ENCODE peak calls at places on chromosomes 1 and 21, in five cellular contexts. L is colonic mucosa, E is hepatocyte, M is stomach, R is MM.1S. Q is an unnamed sample. For H3K4me1, the result is how much of the 10 kb centered on the place peaks cover.

GRCh38 chr1:27341525-27342252 is at the start of gene SYTL1:
- DNase-seq in L (peak), E (peak), R (peak), M (peak), Q (peak)

GRCh38 chr1:18495635-18496034 is 14.9 kb downstream of the KLHDC7A start:
- DNase-seq in M (no peak), E (no peak), L (no peak), R (no peak), Q (no peak)

GRCh38 chr1:226973898-226974543 is 33.9 kb downstream of the COQ8A start:
- DNase-seq in E (peak), R (no peak), L (peak), M (no peak), Q (no peak)

GRCh38 chr1:43358121-43358745 is 548 bp upstream of the CDC20 start:
- DNase-seq in R (peak), E (peak), L (peak), M (no peak), Q (peak)

GRCh38 chr1:227776277-227776676 is 39.2 kb upstream of the PRSS38 start:
- DNase-seq in L (no peak), E (no peak), M (no peak), R (no peak), Q (no peak)

GRCh38 chr1:244297616-244298015 is 154.1 kb downstream of the ADSS2 start:
- DNase-seq in L (no peak), M (no peak), R (no peak), E (no peak), Q (no peak)

GRCh38 chr21:16460936-16461335 is 731.2 kb downstream of the USP25 start:
- DNase-seq in M (no peak), L (no peak), E (no peak), R (no peak), Q (no peak)

GRCh38 chr1:235933483-235934116 is 66.9 kb upstream of the LYST start:
- DNase-seq in L (no peak), E (no peak), R (no peak), M (no peak), Q (peak)

GRCh38 chr1:13945856-13946255 is 245.9 kb downstream of the PRDM2 start:
- DNase-seq in R (peak), M (no peak), L (no peak), E (no peak), Q (no peak)

GRCh38 chr1:30722175-30722537 is 1.2 kb downstream of the MATN1 start:
- DNase-seq in E (no peak), L (peak), M (peak), R (no peak), Q (peak)

GRCh38 chr1:215568287-215568692 is 1.2 kb downstream of the KCTD3 start:
- DNase-seq in R (peak), L (peak), M (no peak), E (peak), Q (peak)

GRCh38 chr1:202230939-202231645 is 37.5 kb downstream of the LGR6 start:
- DNase-seq in E (no peak), L (peak), M (no peak), R (no peak), Q (peak)

GRCh38 chr1:189962171-189962570 is 515.5 kb downstream of the BRINP3 start:
- DNase-seq in R (no peak), M (no peak), L (no peak), E (peak), Q (no peak)

GRCh38 chr1:244836135-244836521 is 670 bp downstream of the COX20 start:
- DNase-seq in M (no peak), R (no peak), E (peak), L (peak), Q (peak)

GRCh38 chr1:164561461-164561860 is 2.5 kb downstream of the PBX1 start:
- DNase-seq in L (no peak), M (no peak), R (no peak), E (no peak), Q (no peak)

GRCh38 chr1:164560076-164560475 is 1.1 kb downstream of the PBX1 start:
- DNase-seq in L (peak), M (no peak), E (no peak), R (peak), Q (peak)

GRCh38 chr1:164559342-164560070 is 522 bp downstream of the PBX1 start:
- DNase-seq in R (peak), L (peak), M (no peak), E (peak), Q (peak)

GRCh38 chr1:164561007-164561406 is 2.0 kb downstream of the PBX1 start:
- DNase-seq in L (no peak), R (no peak), E (no peak), M (no peak), Q (peak)

DNA sequence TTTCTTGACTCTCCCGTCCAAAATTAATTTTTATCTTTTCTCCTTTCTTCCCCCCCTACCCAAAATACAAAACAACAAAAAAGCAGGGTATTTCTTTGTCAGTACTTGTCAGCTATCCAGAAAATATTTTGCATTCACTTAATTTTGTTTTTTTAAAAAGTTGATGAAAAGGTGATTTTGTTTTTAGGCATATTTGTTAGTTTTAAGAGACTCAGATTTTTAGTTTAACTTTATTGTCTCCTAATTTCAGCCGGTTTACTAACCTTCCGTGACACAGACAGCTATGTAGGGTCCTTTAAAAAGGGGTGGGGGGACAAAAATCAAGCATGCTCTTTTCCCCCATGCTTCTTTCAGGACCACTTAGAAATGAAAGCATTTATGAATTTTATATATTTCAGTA is 1.5 kb downstream of the PBX1 start:
- DNase-seq in E (no peak), M (no peak), R (no peak), L (no peak), Q (peak)
- H3K4me1 ChIP-seq in E (under half), M (under half), R (under half), L (under half), Q (under half)

DNA sequence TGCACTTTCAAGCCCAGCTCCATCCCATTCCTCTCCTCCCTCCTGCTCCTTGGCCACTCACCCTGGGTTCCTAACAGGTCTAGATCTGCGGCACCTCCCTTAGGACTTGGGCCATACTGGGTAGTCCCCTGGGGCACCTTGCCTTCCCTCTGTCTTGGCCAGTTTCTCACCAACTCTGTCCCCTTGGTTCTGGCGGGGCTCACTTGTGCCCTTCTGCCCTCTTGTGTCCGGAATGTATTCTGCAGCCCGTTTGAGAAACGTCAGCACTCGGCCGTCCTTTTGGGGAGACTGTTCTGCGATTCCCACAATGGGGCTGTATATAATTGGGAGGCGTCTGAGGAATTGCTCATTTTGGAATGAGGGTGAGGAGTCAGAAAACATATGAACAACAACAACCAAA is 162.4 kb downstream of the ZSCAN20 start:
- DNase-seq in R (peak), M (peak), L (peak), E (peak), Q (peak)
- H3K4me1 ChIP-seq in R (under half), M (under half), L (under half), E (under half), Q (under half)

DNA sequence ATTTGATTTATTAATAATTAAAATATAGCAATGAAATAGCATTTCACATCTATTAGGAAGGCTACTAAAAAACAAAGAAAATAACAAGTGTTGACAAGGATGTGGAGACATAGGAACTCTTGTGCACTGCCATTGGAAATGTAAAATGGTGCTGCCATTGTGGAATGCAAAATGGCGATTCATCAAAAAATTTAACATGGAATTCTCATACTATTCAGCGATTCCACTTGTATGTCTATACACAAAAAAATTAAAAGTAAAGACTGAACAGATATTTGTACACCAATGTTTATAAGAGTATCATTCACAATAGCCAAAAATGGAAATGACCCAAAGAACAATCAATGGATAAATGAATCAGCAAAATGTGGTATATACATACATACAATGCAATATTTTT is 101.3 kb upstream of the S1PR1 start:
- DNase-seq in L (no peak), R (no peak), M (no peak), E (no peak), Q (no peak)
- H3K4me1 ChIP-seq in L (under half), R (under half), M (under half), E (under half), Q (under half)

GRCh38 chr1:223246468-223246867 is 103.4 kb upstream of the TLR5 start:
- DNase-seq in L (no peak), R (no peak), E (no peak), M (no peak), Q (no peak)

GRCh38 chr1:223244366-223245103 is 101.5 kb upstream of the TLR5 start:
- DNase-seq in R (no peak), E (no peak), L (no peak), M (no peak), Q (no peak)

GRCh38 chr1:223243441-223244050 is 100.5 kb upstream of the TLR5 start:
- DNase-seq in E (no peak), M (no peak), L (no peak), R (no peak), Q (no peak)

GRCh38 chr1:223245983-223246382 is 102.9 kb upstream of the TLR5 start:
- DNase-seq in E (no peak), L (no peak), M (no peak), R (no peak), Q (no peak)

DNA sequence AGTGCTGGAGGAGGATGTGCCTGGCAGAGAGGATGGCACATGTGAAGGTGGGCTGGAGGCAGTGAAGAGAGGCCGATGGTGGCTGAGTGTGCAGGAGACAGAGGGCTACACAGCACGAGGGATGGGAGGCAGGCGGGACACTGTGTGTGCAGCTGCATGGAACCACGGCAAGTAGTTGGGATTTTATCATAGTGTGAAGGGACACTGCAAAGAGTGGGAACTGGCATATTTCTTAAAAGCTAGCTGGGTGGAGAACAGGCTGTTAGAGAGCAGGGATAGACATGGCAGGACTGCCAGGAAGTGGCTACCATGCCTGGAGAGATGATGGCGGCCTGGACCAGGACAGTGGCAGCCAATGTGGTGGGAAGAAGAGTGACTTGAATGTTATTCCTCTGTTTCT is 102.4 kb upstream of the TLR5 start:
- DNase-seq in L (no peak), R (no peak), M (no peak), E (no peak), Q (no peak)
- H3K4me1 ChIP-seq in L (under half), R (under half), M (under half), E (under half), Q (under half)

GRCh38 chr1:150551049-150551783 is 2.0 kb downstream of the ADAMTSL4 start:
- DNase-seq in L (no peak), M (no peak), R (peak), E (no peak), Q (no peak)

GRCh38 chr1:150549496-150550221 is 451 bp downstream of the ADAMTSL4 start:
- DNase-seq in E (peak), L (no peak), M (no peak), R (peak), Q (no peak)

GRCh38 chr1:150551784-150552691 is 2.8 kb downstream of the ADAMTSL4 start:
- DNase-seq in R (no peak), M (peak), L (peak), E (peak), Q (no peak)

GRCh38 chr1:150548632-150549495 is at the start of gene ADAMTSL4:
- DNase-seq in L (no peak), M (peak), E (peak), R (peak), Q (peak)

DNA sequence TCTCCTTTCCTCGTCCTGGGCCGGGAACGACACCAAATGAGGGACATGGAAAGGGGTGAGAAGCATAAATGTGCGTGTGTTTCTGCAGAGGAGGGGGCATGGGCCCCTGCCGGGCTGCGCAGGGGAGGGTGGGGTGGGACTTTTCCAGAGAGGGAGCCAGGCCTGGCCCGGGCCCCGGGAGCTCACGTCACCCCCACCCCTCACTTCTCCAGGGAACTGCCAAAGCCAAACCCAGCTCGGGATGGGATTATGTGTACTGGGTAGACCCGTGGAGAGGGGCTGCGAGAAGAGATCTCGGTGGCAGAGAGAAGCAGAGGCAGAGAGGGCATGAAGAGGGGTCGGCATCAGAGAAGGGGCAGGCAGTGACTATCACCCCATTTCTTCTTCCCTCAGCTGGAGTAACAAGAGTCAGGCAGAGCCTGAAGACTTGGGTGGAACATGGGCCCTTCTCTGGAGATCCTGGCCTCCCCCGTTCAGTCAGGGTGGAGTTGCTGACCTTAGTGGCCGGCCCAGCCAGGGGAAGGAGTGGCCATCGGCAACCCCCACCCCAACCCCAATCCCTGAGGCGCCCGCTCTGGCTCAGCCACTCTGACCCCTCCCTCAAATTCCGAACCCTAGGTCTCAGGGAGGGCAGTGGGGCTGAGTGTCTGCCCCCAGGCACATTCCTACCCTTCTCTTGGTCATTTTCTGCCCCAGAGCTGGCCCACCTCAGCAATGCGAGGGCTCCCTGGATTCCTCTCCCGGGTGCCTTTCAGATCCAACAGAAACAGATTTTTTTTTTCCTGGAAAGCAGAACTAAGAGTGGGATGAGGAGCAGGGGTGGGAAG is 1.2 kb downstream of the ADAMTSL4 start:
- DNase-seq in E (peak), M (no peak), R (peak), L (no peak), Q (no peak)
- H3K4me1 ChIP-seq in E (under half), M (under half), R (under half), L (under half), Q (under half)

DNA sequence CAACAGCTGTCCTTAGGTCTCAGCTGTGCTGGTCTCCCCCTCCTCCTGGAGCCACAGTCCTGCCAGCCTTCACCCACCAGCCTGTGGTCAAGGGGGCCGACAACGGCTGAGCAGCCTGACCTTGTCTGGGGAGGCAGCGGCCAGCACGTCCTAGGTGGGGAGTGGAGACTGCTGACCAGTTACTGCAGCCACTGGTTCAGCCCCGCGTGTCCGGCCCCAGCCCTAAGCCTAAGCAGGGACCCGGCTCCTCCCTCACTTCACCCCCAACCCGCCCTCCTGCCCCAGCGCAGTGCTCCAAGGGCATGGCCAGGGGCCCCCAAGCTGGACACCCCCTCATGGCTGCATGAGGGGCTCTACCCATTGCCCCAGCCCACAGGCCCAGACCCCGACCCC is 79.2 kb downstream of the MORN1 start:
- DNase-seq in E (no peak), M (no peak), L (no peak), R (no peak), Q (no peak)
- H3K4me1 ChIP-seq in E (under half), M (under half), L (under half), R (under half), Q (under half)

GRCh38 chr21:38267991-38268858 is 11.4 kb downstream of the KCNJ15 start:
- DNase-seq in M (no peak), E (peak), L (peak), R (peak), Q (peak)

GRCh38 chr21:38268859-38269566 is 12.2 kb downstream of the KCNJ15 start:
- DNase-seq in M (no peak), E (no peak), R (peak), L (no peak), Q (no peak)

GRCh38 chr21:38266732-38267131 is 9.9 kb downstream of the KCNJ15 start:
- DNase-seq in E (no peak), R (no peak), L (no peak), M (no peak), Q (no peak)

GRCh38 chr21:38269567-38269917 is 12.8 kb downstream of the KCNJ15 start:
- DNase-seq in L (no peak), R (peak), E (peak), M (no peak), Q (no peak)

DNA sequence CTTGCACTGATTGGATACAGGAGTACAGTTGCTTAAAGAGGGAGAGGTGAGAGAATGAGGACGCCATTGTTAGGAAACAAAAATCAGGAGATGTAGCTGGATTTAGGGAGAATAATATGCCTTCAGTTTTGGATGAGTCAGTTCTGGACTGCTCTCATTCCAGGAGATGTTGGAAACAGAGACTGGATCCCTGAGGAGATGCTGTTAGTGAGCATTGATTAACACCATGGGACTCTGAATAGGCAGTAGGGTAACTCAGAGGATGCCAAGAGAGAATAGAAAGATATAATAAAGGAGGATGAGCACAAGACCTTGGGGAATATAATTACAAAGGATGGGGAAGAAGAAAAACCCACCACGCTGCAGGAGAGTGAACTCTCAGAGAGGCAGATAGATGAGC is 10.3 kb downstream of the KCNJ15 start:
- DNase-seq in R (no peak), E (no peak), L (no peak), M (no peak), Q (no peak)
- H3K4me1 ChIP-seq in R (under half), E (under half), L (under half), M (under half), Q (under half)

DNA sequence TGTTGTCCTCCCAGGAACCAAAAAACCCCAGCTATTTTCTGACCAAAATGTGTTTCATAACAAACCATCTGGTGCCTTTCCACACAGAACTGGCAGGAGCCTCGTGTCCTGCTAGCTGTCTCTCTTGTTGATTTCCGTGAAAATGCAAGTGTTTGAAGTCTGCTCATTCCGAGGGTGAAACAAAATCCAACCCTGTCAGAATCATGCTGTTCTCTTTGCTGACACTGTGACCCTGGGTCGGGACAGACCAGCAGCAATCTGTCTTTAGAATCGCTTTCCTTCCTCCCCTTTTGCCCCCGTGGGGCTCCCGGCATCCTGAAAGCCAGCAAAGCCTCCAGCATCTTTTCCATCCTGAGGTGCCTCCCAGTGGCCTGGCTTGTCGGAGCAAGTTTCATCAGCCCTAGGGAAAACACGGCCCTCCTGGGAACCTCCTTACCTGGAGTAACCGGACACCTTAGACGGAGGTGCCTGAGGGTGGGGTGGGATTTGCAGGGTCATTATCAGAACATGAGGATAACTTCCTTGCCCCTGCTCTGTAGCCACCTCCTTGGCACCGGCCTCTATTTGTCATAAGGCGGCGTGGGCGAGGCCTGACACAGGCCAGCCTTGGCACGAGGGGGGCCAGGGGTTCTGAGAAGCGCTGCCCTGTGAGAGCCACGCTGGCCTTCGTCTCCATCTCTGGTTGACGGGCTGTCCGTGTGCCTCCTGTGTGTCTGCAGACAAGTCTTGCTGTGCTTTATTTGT is 24.9 kb downstream of the LDLRAP1 start:
- DNase-seq in R (no peak), E (peak), M (peak), L (no peak), Q (no peak)
- H3K4me1 ChIP-seq in R (under half), E (under half), M (under half), L (under half), Q (under half)

Q was measured in small intestine.